ENCODE peak calls at places on chromosome 1, in eight cellular contexts. P, K, J, G, V, F, M and Z are unnamed samples.

GRCh38 chr1:83670891-83671565 is 327.9 kb downstream of the TTLL7 start:
- DNase-seq in F (no peak), K (no peak), G (no peak), J (no peak), M (no peak), V (no peak), P (no peak), Z (no peak)

GRCh38 chr1:86618358-86618757 is 71.5 kb downstream of the CLCA4 start:
- DNase-seq in J (no peak), P (peak; percentile 64), V (no peak), M (no peak), F (no peak), G (no peak), K (no peak), Z (no peak)

GRCh38 chr1:101632548-101633256 is 364.0 kb downstream of the OLFM3 start:
- DNase-seq in M (no peak), J (no peak), P (no peak), K (peak; percentile 53), G (no peak), F (no peak), V (no peak), Z (no peak)

GRCh38 chr1:113835686-113836290 is 23.5 kb upstream of the RSBN1 start:
- DNase-seq in V (no peak), K (no peak), G (peak; percentile 74), F (no peak), J (no peak), P (peak; percentile 60), M (no peak), Z (peak; percentile 8)

GRCh38 chr1:180921386-180921785 is 8.7 kb downstream of the KIAA1614 start:
- DNase-seq in K (no peak), F (no peak), J (no peak), P (no peak), M (no peak), V (no peak), G (no peak), Z (no peak)

GRCh38 chr1:174923820-174924219 is 75.9 kb upstream of the CACYBP start:
- DNase-seq in P (no peak), J (no peak), G (no peak), F (no peak), K (no peak), M (no peak), V (no peak), Z (no peak)

GRCh38 chr1:71089536-71090270 is 8.9 kb upstream of the ZRANB2 start:
- DNase-seq in F (no peak), J (no peak), K (no peak), G (peak; percentile 68), M (no peak), P (peak; percentile 77), V (no peak), Z (no peak)

GRCh38 chr1:89576016-89576415 is 51.4 kb downstream of the LRRC8B start:
- DNase-seq in G (no peak), P (no peak), V (no peak), J (no peak), K (no peak), F (no peak), M (no peak), Z (no peak)

GRCh38 chr1:224481601-224482000 is 47.0 kb upstream of the WDR26 start:
- DNase-seq in V (no peak), P (no peak), G (no peak), K (no peak), M (no peak), J (no peak), F (no peak), Z (no peak)

GRCh38 chr1:20496241-20496661 is 10.2 kb upstream of the CAMK2N1 start:
- DNase-seq in J (no peak), P (peak; percentile 100), K (no peak), G (no peak), M (no peak), F (no peak), V (no peak), Z (peak; percentile 71)

GRCh38 chr1:156060937-156061636 is at the start of gene RAB25:
- DNase-seq in J (peak; percentile 92), V (no peak), F (peak; percentile 82), P (peak; percentile 88), K (peak; percentile 93), G (no peak), M (no peak), Z (peak; percentile 95)

GRCh38 chr1:211738709-211739301 is 63.4 kb upstream of the NEK2 start:
- DNase-seq in G (no peak), V (no peak), F (no peak), J (no peak), P (peak; percentile 18), M (no peak), K (peak; percentile 58), Z (no peak)

GRCh38 chr1:191993549-191993948 is 164.7 kb upstream of the RGS18 start:
- DNase-seq in G (peak; percentile 55), F (no peak), M (no peak), J (no peak), V (no peak), K (no peak), P (peak; percentile 19), Z (no peak)

GRCh38 chr1:20555025-20555757 is 2.8 kb downstream of the FAM43B start:
- DNase-seq in V (no peak), G (no peak), J (no peak), M (no peak), F (no peak), K (no peak), P (no peak), Z (no peak)

GRCh38 chr1:169105434-169106094 is 926 bp upstream of the ATP1B1 start:
- DNase-seq in G (no peak), J (peak; percentile 94), K (peak; percentile 92), F (peak; percentile 86), M (peak; percentile 79), P (no peak), V (peak; percentile 81), Z (peak; percentile 99)

GRCh38 chr1:70483342-70483741 is 72.3 kb downstream of the CTH start:
- DNase-seq in K (no peak), M (no peak), F (no peak), J (no peak), G (no peak), V (no peak), P (no peak), Z (no peak)

GRCh38 chr1:40394456-40395172 is 21.1 kb downstream of the SMAP2 start:
- DNase-seq in V (no peak), K (no peak), P (no peak), G (no peak), J (no peak), F (no peak), M (no peak), Z (no peak)

GRCh38 chr1:56284933-56285332 is 294.4 kb downstream of the PLPP3 start:
- DNase-seq in G (peak; percentile 27), P (no peak), M (no peak), J (no peak), V (no peak), K (no peak), F (no peak), Z (peak; percentile 71)

GRCh38 chr1:7670334-7671145 is 100.6 kb upstream of the VAMP3 start:
- DNase-seq in V (peak; percentile 68), F (no peak), P (no peak), M (no peak), G (no peak), K (no peak), J (no peak), Z (no peak)

GRCh38 chr1:64172458-64172983 is 30.9 kb upstream of the UBE2U start:
- DNase-seq in K (no peak), V (no peak), P (peak; percentile 35), F (no peak), J (no peak), G (peak; percentile 91), M (no peak), Z (no peak)

GRCh38 chr1:223553957-223554356 is 111.5 kb downstream of the CAPN8 start:
- DNase-seq in G (no peak), J (no peak), P (no peak), K (no peak), M (no peak), F (no peak), V (no peak), Z (no peak)

GRCh38 chr1:164712131-164713031 is 153.4 kb downstream of the PBX1 start:
- DNase-seq in M (no peak), F (no peak), V (no peak), K (peak; percentile 65), J (peak; percentile 37), P (no peak), G (peak; percentile 58), Z (no peak)

GRCh38 chr1:207313131-207313530 is 8.3 kb upstream of the CD55 start:
- DNase-seq in G (no peak), F (no peak), J (no peak), P (peak; percentile 29), V (no peak), M (no peak), K (no peak), Z (no peak)

GRCh38 chr1:110465038-110465813 is 14.3 kb downstream of the PROK1 start:
- DNase-seq in K (no peak), M (no peak), G (no peak), J (no peak), P (peak; percentile 79), F (no peak), V (no peak), Z (no peak)

GRCh38 chr1:55632906-55633305 is 417.7 kb upstream of the USP24 start:
- DNase-seq in K (peak; percentile 48), J (no peak), M (peak; percentile 60), P (no peak), V (no peak), F (no peak), G (peak; percentile 68), Z (no peak)

GRCh38 chr1:31669786-31670582 is 25.3 kb upstream of the PEF1 start:
- DNase-seq in M (no peak), P (peak; percentile 83), J (peak; percentile 97), F (peak; percentile 86), G (peak; percentile 62), V (peak; percentile 83), K (peak; percentile 78), Z (peak; percentile 83)
- TF ChIP-seq CTCF in M (no peak), P (peak; percentile 30), J (no peak), F (no peak), G (no peak), V (peak; percentile 35), K (peak; percentile 57), Z (peak; percentile 32)

DNA sequence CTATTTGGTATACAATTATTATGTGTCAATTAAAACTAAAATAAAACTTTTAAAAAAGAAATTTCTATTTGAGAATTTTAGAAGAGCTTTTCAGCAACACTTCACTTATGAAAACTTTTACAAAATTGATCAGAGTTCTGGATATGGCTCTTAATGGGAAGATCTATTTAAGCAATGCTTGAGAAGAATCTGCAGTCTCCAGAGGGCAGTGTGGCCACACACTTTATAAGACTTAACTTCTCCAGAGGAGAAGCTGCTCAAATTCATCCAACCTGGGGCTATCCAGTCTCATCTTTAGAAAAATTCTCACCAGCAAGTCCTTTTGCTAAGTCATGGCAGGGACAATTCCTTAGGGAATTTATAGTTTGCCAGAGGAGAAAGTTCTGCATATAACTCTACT is 25.2 kb upstream of the AGO1 start:
- DNase-seq in P (peak; percentile 12), V (no peak), J (no peak), G (peak; percentile 44), F (no peak), K (no peak), M (no peak), Z (peak; percentile 2)
- TF ChIP-seq CTCF in P (peak; percentile 24), V (peak; percentile 38), J (peak; percentile 11), G (no peak), F (no peak), K (peak; percentile 53), M (no peak), Z (no peak)

GRCh38 chr1:234168061-234168724 is 205.1 kb upstream of the COA6 start:
- DNase-seq in J (no peak), F (no peak), G (no peak), M (no peak), K (no peak), V (no peak), P (no peak), Z (no peak)
- TF ChIP-seq CTCF in J (no peak), F (no peak), G (no peak), M (no peak), K (no peak), V (no peak), P (no peak), Z (no peak)

GRCh38 chr1:48906729-48907128 is 130.0 kb upstream of the BEND5 start:
- DNase-seq in P (no peak), G (no peak), M (no peak), V (no peak), F (no peak), K (no peak), J (no peak), Z (no peak)
- TF ChIP-seq CTCF in P (no peak), G (no peak), M (no peak), V (no peak), F (no peak), K (no peak), J (no peak), Z (no peak)